ENCODE peak calls at places on chromosomes 7 and 10, in ten cellular contexts. One of them, this sample, is unnamed.

GRCh38 chr7:79217468-79217867 is 236.0 kb downstream of the MAGI2 start:
- DNase-seq in ovary: no peak
- DNase-seq in lower lobe of right lung: no peak
- DNase-seq in OCI-LY7: no peak
- DNase-seq in heart left ventricle: no peak
- DNase-seq in HFFc6: peak
- DNase-seq in progenitor cell of endocrine pancreas: no peak
- DNase-seq in choroid plexus epithelial cell: peak
- DNase-seq in adrenal gland: no peak
- DNase-seq in epithelial cell of esophagus: peak
- DNase-seq in this sample: no peak

GRCh38 chr7:39950473-39951155 is 558 bp downstream of the CDK13 start:
- DNase-seq in ovary: no peak
- DNase-seq in lower lobe of right lung: peak
- DNase-seq in OCI-LY7: peak
- DNase-seq in heart left ventricle: peak
- DNase-seq in HFFc6: peak
- DNase-seq in progenitor cell of endocrine pancreas: peak
- DNase-seq in choroid plexus epithelial cell: peak
- DNase-seq in adrenal gland: peak
- DNase-seq in epithelial cell of esophagus: peak
- DNase-seq in this sample: peak

GRCh38 chr7:46072722-46073121 is 151.7 kb upstream of the IGFBP3 start:
- DNase-seq in ovary: no peak
- DNase-seq in lower lobe of right lung: no peak
- DNase-seq in OCI-LY7: no peak
- DNase-seq in heart left ventricle: no peak
- DNase-seq in HFFc6: no peak
- DNase-seq in progenitor cell of endocrine pancreas: no peak
- DNase-seq in choroid plexus epithelial cell: peak
- DNase-seq in adrenal gland: no peak
- DNase-seq in epithelial cell of esophagus: peak
- DNase-seq in this sample: no peak

GRCh38 chr7:51602321-51602720 is 285.7 kb upstream of the COBL start:
- DNase-seq in ovary: no peak
- DNase-seq in lower lobe of right lung: no peak
- DNase-seq in OCI-LY7: no peak
- DNase-seq in heart left ventricle: no peak
- DNase-seq in HFFc6: no peak
- DNase-seq in progenitor cell of endocrine pancreas: no peak
- DNase-seq in choroid plexus epithelial cell: no peak
- DNase-seq in adrenal gland: no peak
- DNase-seq in epithelial cell of esophagus: no peak
- DNase-seq in this sample: no peak

GRCh38 chr7:158394936-158395335 is 192.7 kb downstream of the PTPRN2 start:
- DNase-seq in ovary: no peak
- DNase-seq in lower lobe of right lung: peak
- DNase-seq in OCI-LY7: peak
- DNase-seq in heart left ventricle: no peak
- DNase-seq in HFFc6: no peak
- DNase-seq in progenitor cell of endocrine pancreas: peak
- DNase-seq in choroid plexus epithelial cell: peak
- DNase-seq in adrenal gland: no peak
- DNase-seq in epithelial cell of esophagus: no peak
- DNase-seq in this sample: peak

GRCh38 chr7:138091073-138091472 is 14.8 kb downstream of the AKR1D1 start:
- DNase-seq in ovary: no peak
- DNase-seq in lower lobe of right lung: no peak
- DNase-seq in OCI-LY7: no peak
- DNase-seq in heart left ventricle: no peak
- DNase-seq in HFFc6: no peak
- DNase-seq in progenitor cell of endocrine pancreas: no peak
- DNase-seq in choroid plexus epithelial cell: no peak
- DNase-seq in adrenal gland: no peak
- DNase-seq in epithelial cell of esophagus: peak
- DNase-seq in this sample: no peak

GRCh38 chr7:85261341-85261740 is 74.5 kb upstream of the SEMA3D start:
- DNase-seq in ovary: no peak
- DNase-seq in lower lobe of right lung: no peak
- DNase-seq in OCI-LY7: no peak
- DNase-seq in heart left ventricle: no peak
- DNase-seq in HFFc6: no peak
- DNase-seq in progenitor cell of endocrine pancreas: no peak
- DNase-seq in choroid plexus epithelial cell: no peak
- DNase-seq in adrenal gland: no peak
- DNase-seq in epithelial cell of esophagus: peak
- DNase-seq in this sample: no peak

GRCh38 chr10:132421377-132422168 is 24.6 kb downstream of the PWWP2B start:
- DNase-seq in ovary: peak
- DNase-seq in lower lobe of right lung: peak
- DNase-seq in OCI-LY7: peak
- DNase-seq in heart left ventricle: peak
- DNase-seq in HFFc6: peak
- DNase-seq in progenitor cell of endocrine pancreas: no peak
- DNase-seq in choroid plexus epithelial cell: peak
- DNase-seq in adrenal gland: peak
- DNase-seq in epithelial cell of esophagus: peak
- DNase-seq in this sample: peak

GRCh38 chr7:48304641-48305040 is 133.4 kb downstream of the ABCA13 start:
- DNase-seq in ovary: no peak
- DNase-seq in lower lobe of right lung: no peak
- DNase-seq in OCI-LY7: no peak
- DNase-seq in heart left ventricle: no peak
- DNase-seq in HFFc6: no peak
- DNase-seq in progenitor cell of endocrine pancreas: no peak
- DNase-seq in choroid plexus epithelial cell: no peak
- DNase-seq in adrenal gland: no peak
- DNase-seq in epithelial cell of esophagus: no peak
- DNase-seq in this sample: no peak

GRCh38 chr10:83685458-83685857 is 453.9 kb upstream of the GHITM start:
- DNase-seq in ovary: no peak
- DNase-seq in lower lobe of right lung: no peak
- DNase-seq in OCI-LY7: no peak
- DNase-seq in heart left ventricle: no peak
- DNase-seq in HFFc6: no peak
- DNase-seq in progenitor cell of endocrine pancreas: no peak
- DNase-seq in choroid plexus epithelial cell: no peak
- DNase-seq in adrenal gland: no peak
- DNase-seq in epithelial cell of esophagus: no peak
- DNase-seq in this sample: no peak

GRCh38 chr7:141271451-141271850 is 197.6 kb downstream of the TMEM178B start:
- DNase-seq in ovary: no peak
- DNase-seq in lower lobe of right lung: no peak
- DNase-seq in OCI-LY7: no peak
- DNase-seq in heart left ventricle: no peak
- DNase-seq in HFFc6: no peak
- DNase-seq in progenitor cell of endocrine pancreas: no peak
- DNase-seq in choroid plexus epithelial cell: no peak
- DNase-seq in adrenal gland: no peak
- DNase-seq in epithelial cell of esophagus: no peak
- DNase-seq in this sample: no peak

GRCh38 chr10:127168251-127168650 is 28.1 kb downstream of the INSYN2A start:
- DNase-seq in ovary: no peak
- DNase-seq in lower lobe of right lung: no peak
- DNase-seq in OCI-LY7: no peak
- DNase-seq in heart left ventricle: no peak
- DNase-seq in HFFc6: no peak
- DNase-seq in progenitor cell of endocrine pancreas: no peak
- DNase-seq in choroid plexus epithelial cell: no peak
- DNase-seq in adrenal gland: no peak
- DNase-seq in epithelial cell of esophagus: no peak
- DNase-seq in this sample: no peak

GRCh38 chr7:44980393-44981034 is 1.7 kb upstream of the MYO1G start:
- DNase-seq in ovary: no peak
- DNase-seq in lower lobe of right lung: no peak
- DNase-seq in OCI-LY7: peak
- DNase-seq in heart left ventricle: no peak
- DNase-seq in HFFc6: no peak
- DNase-seq in progenitor cell of endocrine pancreas: no peak
- DNase-seq in choroid plexus epithelial cell: peak
- DNase-seq in adrenal gland: peak
- DNase-seq in epithelial cell of esophagus: peak
- DNase-seq in this sample: no peak

GRCh38 chr7:78476851-78477405 is 678.4 kb downstream of the PHTF2 start:
- DNase-seq in ovary: no peak
- DNase-seq in lower lobe of right lung: no peak
- DNase-seq in OCI-LY7: no peak
- DNase-seq in heart left ventricle: no peak
- DNase-seq in HFFc6: no peak
- DNase-seq in progenitor cell of endocrine pancreas: no peak
- DNase-seq in choroid plexus epithelial cell: no peak
- DNase-seq in adrenal gland: no peak
- DNase-seq in epithelial cell of esophagus: no peak
- DNase-seq in this sample: no peak

GRCh38 chr7:127252736-127253288 is at the start of gene GRM8:
- DNase-seq in ovary: peak
- DNase-seq in lower lobe of right lung: peak
- DNase-seq in OCI-LY7: no peak
- DNase-seq in heart left ventricle: peak
- DNase-seq in HFFc6: no peak
- DNase-seq in progenitor cell of endocrine pancreas: peak
- DNase-seq in choroid plexus epithelial cell: peak
- DNase-seq in adrenal gland: peak
- DNase-seq in epithelial cell of esophagus: peak
- DNase-seq in this sample: peak

GRCh38 chr10:11293332-11293731 is 275.7 kb downstream of the CELF2 start:
- DNase-seq in ovary: no peak
- DNase-seq in lower lobe of right lung: no peak
- DNase-seq in OCI-LY7: no peak
- DNase-seq in heart left ventricle: no peak
- DNase-seq in HFFc6: no peak
- DNase-seq in progenitor cell of endocrine pancreas: no peak
- DNase-seq in choroid plexus epithelial cell: no peak
- DNase-seq in adrenal gland: no peak
- DNase-seq in epithelial cell of esophagus: no peak
- DNase-seq in this sample: no peak

GRCh38 chr7:100545636-100546128 is 6.7 kb downstream of the AGFG2 start:
- DNase-seq in ovary: peak
- DNase-seq in lower lobe of right lung: no peak
- DNase-seq in OCI-LY7: peak
- DNase-seq in heart left ventricle: no peak
- DNase-seq in HFFc6: peak
- DNase-seq in progenitor cell of endocrine pancreas: no peak
- DNase-seq in choroid plexus epithelial cell: peak
- DNase-seq in adrenal gland: peak
- DNase-seq in epithelial cell of esophagus: peak
- DNase-seq in this sample: no peak
- TF ChIP-seq CTCF in ovary: no peak
- TF ChIP-seq CTCF in lower lobe of right lung: peak
- TF ChIP-seq CTCF in OCI-LY7: peak
- TF ChIP-seq CTCF in heart left ventricle: no peak
- TF ChIP-seq CTCF in HFFc6: peak
- TF ChIP-seq CTCF in progenitor cell of endocrine pancreas: no peak
- TF ChIP-seq CTCF in choroid plexus epithelial cell: peak
- TF ChIP-seq CTCF in adrenal gland: peak
- TF ChIP-seq CTCF in epithelial cell of esophagus: peak
- TF ChIP-seq CTCF in this sample: peak

GRCh38 chr10:29949411-29950011 is 109.9 kb downstream of the JCAD start:
- DNase-seq in ovary: no peak
- DNase-seq in lower lobe of right lung: no peak
- DNase-seq in OCI-LY7: no peak
- DNase-seq in heart left ventricle: no peak
- DNase-seq in HFFc6: peak
- DNase-seq in progenitor cell of endocrine pancreas: no peak
- DNase-seq in choroid plexus epithelial cell: peak
- DNase-seq in adrenal gland: no peak
- DNase-seq in epithelial cell of esophagus: peak
- DNase-seq in this sample: no peak

GRCh38 chr10:29948971-29949370 is 110.4 kb downstream of the JCAD start:
- DNase-seq in ovary: no peak
- DNase-seq in lower lobe of right lung: no peak
- DNase-seq in OCI-LY7: no peak
- DNase-seq in heart left ventricle: no peak
- DNase-seq in HFFc6: peak
- DNase-seq in progenitor cell of endocrine pancreas: no peak
- DNase-seq in choroid plexus epithelial cell: peak
- DNase-seq in adrenal gland: no peak
- DNase-seq in epithelial cell of esophagus: peak
- DNase-seq in this sample: no peak

GRCh38 chr10:29946953-29947700 is 112.3 kb downstream of the JCAD start:
- DNase-seq in ovary: no peak
- DNase-seq in lower lobe of right lung: no peak
- DNase-seq in OCI-LY7: no peak
- DNase-seq in heart left ventricle: peak
- DNase-seq in HFFc6: peak
- DNase-seq in progenitor cell of endocrine pancreas: no peak
- DNase-seq in choroid plexus epithelial cell: peak
- DNase-seq in adrenal gland: peak
- DNase-seq in epithelial cell of esophagus: peak
- DNase-seq in this sample: no peak

GRCh38 chr10:29946614-29946952 is 112.8 kb downstream of the JCAD start:
- DNase-seq in ovary: no peak
- DNase-seq in lower lobe of right lung: no peak
- DNase-seq in OCI-LY7: no peak
- DNase-seq in heart left ventricle: no peak
- DNase-seq in HFFc6: no peak
- DNase-seq in progenitor cell of endocrine pancreas: no peak
- DNase-seq in choroid plexus epithelial cell: no peak
- DNase-seq in adrenal gland: no peak
- DNase-seq in epithelial cell of esophagus: no peak
- DNase-seq in this sample: no peak

GRCh38 chr10:29947701-29948060 is 111.7 kb downstream of the JCAD start:
- DNase-seq in ovary: no peak
- DNase-seq in lower lobe of right lung: no peak
- DNase-seq in OCI-LY7: no peak
- DNase-seq in heart left ventricle: no peak
- DNase-seq in HFFc6: no peak
- DNase-seq in progenitor cell of endocrine pancreas: no peak
- DNase-seq in choroid plexus epithelial cell: no peak
- DNase-seq in adrenal gland: no peak
- DNase-seq in epithelial cell of esophagus: peak
- DNase-seq in this sample: no peak
- TF ChIP-seq CTCF in ovary: no peak
- TF ChIP-seq CTCF in lower lobe of right lung: no peak
- TF ChIP-seq CTCF in OCI-LY7: no peak
- TF ChIP-seq CTCF in heart left ventricle: no peak
- TF ChIP-seq CTCF in HFFc6: peak
- TF ChIP-seq CTCF in progenitor cell of endocrine pancreas: no peak
- TF ChIP-seq CTCF in choroid plexus epithelial cell: peak
- TF ChIP-seq CTCF in adrenal gland: no peak
- TF ChIP-seq CTCF in epithelial cell of esophagus: peak
- TF ChIP-seq CTCF in this sample: no peak

GRCh38 chr10:44306762-44307161 is 78.1 kb downstream of the CXCL12 start:
- DNase-seq in ovary: no peak
- DNase-seq in lower lobe of right lung: no peak
- DNase-seq in OCI-LY7: peak
- DNase-seq in heart left ventricle: no peak
- DNase-seq in HFFc6: peak
- DNase-seq in progenitor cell of endocrine pancreas: no peak
- DNase-seq in choroid plexus epithelial cell: peak
- DNase-seq in adrenal gland: no peak
- DNase-seq in epithelial cell of esophagus: no peak
- DNase-seq in this sample: no peak
- TF ChIP-seq CTCF in ovary: no peak
- TF ChIP-seq CTCF in lower lobe of right lung: no peak
- TF ChIP-seq CTCF in OCI-LY7: peak
- TF ChIP-seq CTCF in heart left ventricle: peak
- TF ChIP-seq CTCF in HFFc6: peak
- TF ChIP-seq CTCF in progenitor cell of endocrine pancreas: peak
- TF ChIP-seq CTCF in choroid plexus epithelial cell: peak
- TF ChIP-seq CTCF in adrenal gland: no peak
- TF ChIP-seq CTCF in epithelial cell of esophagus: no peak
- TF ChIP-seq CTCF in this sample: peak

GRCh38 chr10:31353574-31353973 is 34.6 kb downstream of the ZEB1 start:
- DNase-seq in ovary: no peak
- DNase-seq in lower lobe of right lung: no peak
- DNase-seq in OCI-LY7: no peak
- DNase-seq in heart left ventricle: no peak
- DNase-seq in HFFc6: peak
- DNase-seq in progenitor cell of endocrine pancreas: no peak
- DNase-seq in choroid plexus epithelial cell: peak
- DNase-seq in adrenal gland: no peak
- DNase-seq in epithelial cell of esophagus: peak
- DNase-seq in this sample: no peak
- TF ChIP-seq CTCF in ovary: no peak
- TF ChIP-seq CTCF in lower lobe of right lung: no peak
- TF ChIP-seq CTCF in OCI-LY7: no peak
- TF ChIP-seq CTCF in heart left ventricle: no peak
- TF ChIP-seq CTCF in HFFc6: peak
- TF ChIP-seq CTCF in progenitor cell of endocrine pancreas: no peak
- TF ChIP-seq CTCF in choroid plexus epithelial cell: no peak
- TF ChIP-seq CTCF in adrenal gland: no peak
- TF ChIP-seq CTCF in epithelial cell of esophagus: peak
- TF ChIP-seq CTCF in this sample: peak